ENCODE peak calls at places on chromosome 12, in five cellular contexts. Y is cardiac muscle cell, E is epithelial cell of proximal tubule, U is tibial artery, W is dorsolateral prefrontal cortex. F is an unnamed sample.

GRCh38 chr12:114835031-114835430 is 151.1 kb upstream of the TBX3 start:
- DNase-seq in Y (peak), W (no peak), E (no peak), U (no peak), F (no peak)

GRCh38 chr12:25997401-25997973 is 39.0 kb downstream of the RASSF8 start:
- DNase-seq in Y (peak), U (no peak), W (no peak), E (peak), F (no peak)

GRCh38 chr12:79725987-79726386 is 35.2 kb upstream of the PAWR start:
- DNase-seq in W (no peak), Y (peak), E (no peak), U (no peak), F (no peak)

GRCh38 chr12:32780111-32780510 is 24.4 kb upstream of the YARS2 start:
- DNase-seq in Y (peak), E (no peak), W (no peak), U (no peak), F (no peak)

GRCh38 chr12:109892165-109892715 is 7.8 kb upstream of the TCHP start:
- DNase-seq in E (no peak), U (no peak), W (no peak), Y (no peak), F (no peak)

GRCh38 chr12:48023386-48023785 is 19.1 kb upstream of the COL2A1 start:
- DNase-seq in U (no peak), E (no peak), W (no peak), Y (no peak), F (no peak)

GRCh38 chr12:20653871-20654270 is 41.3 kb upstream of the SLCO1C1 start:
- DNase-seq in E (no peak), U (no peak), Y (no peak), W (no peak), F (no peak)

GRCh38 chr12:8088574-8088973 is 6.5 kb downstream of the NECAP1 start:
- DNase-seq in W (no peak), Y (no peak), E (no peak), U (no peak), F (no peak)

GRCh38 chr12:7001921-7002591 is 16.2 kb downstream of the LPCAT3 start:
- DNase-seq in W (no peak), Y (no peak), E (no peak), U (no peak), F (no peak)

GRCh38 chr12:124233846-124234620 is 60.9 kb upstream of the RFLNA start:
- DNase-seq in E (no peak), U (no peak), Y (peak), W (no peak), F (no peak)

GRCh38 chr12:66627988-66628317 is 50.9 kb downstream of the GRIP1 start:
- DNase-seq in E (no peak), Y (no peak), U (no peak), W (no peak), F (no peak)
- TF ChIP-seq CTCF in E (no peak), Y (no peak), U (no peak), W (no peak), F (no peak)

DNA sequence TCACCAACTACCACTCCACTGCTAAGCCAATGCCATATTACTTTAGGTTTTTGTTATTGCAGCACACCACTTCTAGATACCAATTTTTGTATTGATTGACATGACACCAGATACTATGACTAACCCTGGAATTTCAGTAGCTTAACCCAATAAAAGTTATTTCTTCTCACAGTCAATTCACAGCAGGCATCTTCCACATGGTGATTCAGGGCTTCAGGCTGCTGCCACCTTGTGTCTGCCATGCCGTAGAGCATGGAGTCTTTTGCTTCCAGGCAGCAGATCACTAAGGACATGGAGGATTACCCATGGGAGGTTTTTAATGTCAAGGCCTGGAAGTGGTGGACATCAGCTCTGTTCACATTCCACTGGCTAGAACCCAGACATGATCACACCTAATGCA is 56.4 kb upstream of the LTA4H start:
- DNase-seq in E (no peak), U (no peak), Y (no peak), W (no peak), F (no peak)
- TF ChIP-seq CTCF in E (peak), U (no peak), Y (no peak), W (no peak), F (no peak)

DNA sequence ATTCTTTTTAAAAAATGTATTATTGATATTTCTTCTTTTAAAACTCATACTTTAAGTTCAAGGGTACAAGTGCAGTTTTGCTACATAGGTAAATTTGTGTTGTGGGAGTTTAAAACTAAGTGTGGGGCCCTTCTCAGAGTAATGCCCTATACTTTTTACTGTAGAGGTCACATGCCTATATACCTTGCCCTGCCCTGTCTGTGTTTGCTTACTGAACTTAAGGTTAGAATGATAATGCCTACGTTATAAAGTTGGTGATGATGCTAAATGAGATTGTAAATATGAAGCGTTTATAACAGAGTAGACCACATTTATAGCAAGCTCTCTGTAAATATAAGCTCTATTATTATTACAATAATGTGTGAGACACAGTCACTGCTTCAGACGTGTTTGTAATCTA is 261.9 kb downstream of the RASSF9 start:
- DNase-seq in U (no peak), Y (no peak), E (no peak), W (no peak), F (no peak)
- TF ChIP-seq CTCF in U (no peak), Y (no peak), E (no peak), W (no peak), F (no peak)

DNA sequence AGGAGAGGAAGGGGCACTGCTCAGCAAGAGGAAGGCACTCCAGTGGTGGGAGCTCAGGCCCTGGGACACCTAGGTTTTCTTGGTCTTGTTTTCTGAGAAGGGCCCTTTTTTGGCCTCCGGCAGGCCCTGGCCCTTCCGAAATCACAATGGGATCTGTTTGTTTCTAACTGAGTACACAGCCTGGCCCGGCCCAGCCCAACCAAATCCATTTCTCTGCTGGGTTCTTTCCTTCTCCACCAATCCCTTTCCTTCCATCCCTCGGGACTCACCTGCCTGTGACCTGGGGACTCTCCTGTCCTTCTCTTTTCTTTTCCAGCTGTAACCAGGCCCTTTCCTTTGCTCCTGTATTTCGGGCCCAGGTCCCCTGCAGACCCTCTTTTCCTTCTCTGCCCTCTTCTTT is 18.6 kb downstream of the TEAD4 start:
- DNase-seq in Y (no peak), U (no peak), E (no peak), W (no peak), F (no peak)
- TF ChIP-seq CTCF in Y (no peak), U (no peak), E (no peak), W (no peak), F (no peak)

GRCh38 chr12:77537648-77538047 is 293.0 kb upstream of the NAV3 start:
- DNase-seq in E (no peak), Y (peak), W (no peak), U (no peak), F (no peak)

GRCh38 chr12:77535734-77536133 is 295.0 kb upstream of the NAV3 start:
- DNase-seq in W (no peak), Y (no peak), U (no peak), E (no peak), F (no peak)

GRCh38 chr12:77540097-77540496 is 290.6 kb upstream of the NAV3 start:
- DNase-seq in U (no peak), E (no peak), W (no peak), Y (no peak), F (no peak)
- TF ChIP-seq CTCF in U (no peak), E (peak), W (no peak), Y (no peak), F (no peak)

DNA sequence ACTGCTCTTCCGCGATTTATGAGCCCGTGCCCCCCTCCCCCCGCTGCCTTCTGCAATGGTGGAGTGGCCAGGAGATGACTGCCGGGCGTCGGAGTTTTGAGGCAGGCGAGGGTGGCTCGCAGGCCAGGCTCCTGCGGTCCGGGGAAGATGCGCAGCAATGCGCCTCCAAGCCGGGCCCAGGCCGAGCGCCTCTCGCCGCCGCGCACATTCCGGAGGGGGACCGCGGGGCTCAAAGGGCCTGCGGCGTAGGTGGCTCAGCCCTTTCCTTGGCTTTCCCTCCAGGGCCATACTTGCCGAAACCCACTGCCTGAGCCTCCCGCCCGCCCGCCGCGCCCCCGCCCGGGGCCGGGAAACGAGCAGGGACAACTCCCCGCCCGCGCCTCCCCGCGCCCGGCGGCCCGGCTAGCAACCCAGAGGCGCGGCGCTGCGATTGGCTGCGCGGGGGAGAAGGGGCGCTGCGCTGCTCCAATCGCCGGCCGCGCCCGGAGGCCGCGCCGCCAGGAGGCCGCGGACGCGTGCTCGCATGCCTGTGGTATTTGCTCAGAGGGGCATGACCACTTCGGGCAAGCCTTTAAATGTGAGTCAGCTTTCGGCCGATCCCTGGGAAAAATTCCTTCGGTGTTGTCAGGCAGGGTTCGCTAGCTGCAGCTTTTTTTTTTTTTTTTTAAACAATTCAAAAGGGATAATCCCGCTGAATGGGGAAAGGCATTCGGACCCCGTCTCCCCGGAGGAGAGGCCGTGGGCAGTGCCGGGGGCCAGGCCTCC is 157.9 kb upstream of the PARP11 start:
- DNase-seq in E (peak), W (peak), Y (peak), U (peak), F (peak)
- TF ChIP-seq CTCF in E (no peak), W (peak), Y (no peak), U (peak), F (no peak)